ENCODE peak calls at places on chromosomes 1 and 21, in eight cellular contexts. V is hepatic stellate cell; A is C1 segment of cervical spinal cord; P is epithelial cell of esophagus; J is AG08395; R is stimulated activated CD4-positive, alpha-beta T cell treated with anti-CD3 and anti-CD28 coated beads, Interleukin-1b, Interleukin-23, amount 100 ng/mL, for 4 hours; C is GM13977; M is EH. Z is an unnamed sample.

GRCh38 chr1:180863158-180863775 is 49.4 kb upstream of the KIAA1614 start:
- DNase-seq in V (peak; percentile 18), M (peak; percentile 75), R (peak; percentile 21), A (no peak), P (peak; percentile 57), J (peak; percentile 55), C (no peak), Z (peak; percentile 26)

GRCh38 chr1:24910751-24911650 is 19.1 kb downstream of the RUNX3 start:
- DNase-seq in C (no peak), R (no peak), P (no peak), J (peak; percentile 42), M (peak; percentile 45), A (no peak), V (no peak), Z (no peak)

GRCh38 chr1:111948209-111949131 is 41.0 kb downstream of the KCND3 start:
- DNase-seq in R (no peak), V (no peak), M (peak; percentile 15), J (peak; percentile 51), A (peak; percentile 18), P (peak; percentile 89), C (no peak), Z (no peak)

GRCh38 chr21:44926364-44927101 is 5.8 kb upstream of the ITGB2 start:
- DNase-seq in J (peak; percentile 29), M (no peak), C (peak; percentile 52), P (peak; percentile 76), V (no peak), A (no peak), R (no peak), Z (no peak)

GRCh38 chr21:17081193-17081592 is 431.6 kb upstream of the CXADR start:
- DNase-seq in M (no peak), V (no peak), J (no peak), C (no peak), P (no peak), R (no peak), A (no peak), Z (no peak)

GRCh38 chr1:26529655-26530539 is at the start of gene RPS6KA1:
- DNase-seq in V (peak; percentile 88), M (peak; percentile 56), J (peak; percentile 71), C (peak; percentile 95), R (peak; percentile 41), P (peak; percentile 60), A (no peak), Z (no peak)

GRCh38 chr1:148010527-148010926 is 82.3 kb downstream of the GPR89B start:
- DNase-seq in R (no peak), A (no peak), M (no peak), J (no peak), C (no peak), V (no peak), P (no peak), Z (no peak)

GRCh38 chr21:37757631-37758376 is 158.5 kb downstream of the KCNJ6 start:
- DNase-seq in M (no peak), A (no peak), V (no peak), P (no peak), C (no peak), R (no peak), J (no peak), Z (no peak)

GRCh38 chr1:213104604-213105003 is 53.6 kb downstream of the RPS6KC1 start:
- DNase-seq in V (no peak), J (no peak), C (no peak), R (no peak), A (no peak), M (no peak), P (no peak), Z (no peak)

GRCh38 chr1:2789164-2789985 is 12.1 kb downstream of the TTC34 start:
- DNase-seq in R (no peak), P (no peak), M (no peak), V (no peak), C (no peak), A (no peak), J (no peak), Z (no peak)

GRCh38 chr1:117436528-117436927 is 69.3 kb downstream of the MAN1A2 start:
- DNase-seq in V (no peak), C (no peak), J (no peak), M (no peak), R (no peak), P (peak; percentile 4), A (no peak), Z (peak; percentile 20)

GRCh38 chr1:115829023-115829674 is 11.8 kb downstream of the NHLH2 start:
- DNase-seq in C (no peak), P (peak; percentile 96), V (peak; percentile 75), A (no peak), R (no peak), J (peak; percentile 98), M (peak; percentile 89), Z (peak; percentile 27)

GRCh38 chr1:171699526-171699925 is 42.3 kb downstream of the VAMP4 start:
- DNase-seq in R (no peak), M (no peak), C (no peak), V (no peak), A (no peak), J (no peak), P (no peak), Z (no peak)

GRCh38 chr1:21871943-21872342 is 59.9 kb downstream of the LDLRAD2 start:
- DNase-seq in V (no peak), J (no peak), P (peak; percentile 77), A (no peak), R (no peak), C (no peak), M (no peak), Z (no peak)

GRCh38 chr1:162406811-162407210 is 5.1 kb downstream of the SH2D1B start:
- DNase-seq in J (no peak), M (peak; percentile 25), C (no peak), P (no peak), R (no peak), A (no peak), V (no peak), Z (no peak)

Z was measured in AG04450.